ENCODE peak calls at places on chromosome 21, in eight cellular contexts. Y is stimulated activated CD8-positive, alpha-beta memory T cell treated with anti-CD3 and anti-CD28 coated beads, Interleukin-7, amount 100 ng/mL, for 1 hour; Z is stimulated activated CD4-positive, alpha-beta T cell treated with anti-CD3 and anti-CD28 coated beads, Interleukin-12 subunit alpha, Interleukin-12 subunit beta, amount 100 ng/mL, for 24 hours; S is CD8-positive, alpha-beta memory T cell; P is stomach; I is CD8-positive, alpha-beta T cell; R is T-helper 9 cell; G is H9. U is an unnamed sample.

GRCh38 chr21:39660191-39660590 is 47.5 kb downstream of the B3GALT5 start:
- DNase-seq in S (no peak), I (no peak), G (no peak), Z (no peak), Y (no peak), P (no peak), R (no peak), U (no peak)

GRCh38 chr21:14262039-14262438 is 46.1 kb downstream of the RBM11 start:
- DNase-seq in Z (no peak), G (no peak), P (no peak), I (no peak), Y (no peak), S (no peak), R (no peak), U (no peak)

GRCh38 chr21:31554511-31555022 is 104.9 kb upstream of the SOD1 start:
- DNase-seq in Y (no peak), I (no peak), Z (peak), G (peak), R (no peak), S (no peak), P (no peak), U (no peak)

GRCh38 chr21:42097860-42098259 is 26.7 kb downstream of the UMODL1 start:
- DNase-seq in S (no peak), Z (no peak), I (no peak), Y (no peak), R (no peak), G (no peak), P (peak), U (peak)

GRCh38 chr21:45893166-45894106 is 88.1 kb upstream of the COL6A1 start:
- DNase-seq in I (no peak), G (no peak), P (no peak), R (no peak), Y (no peak), Z (no peak), S (no peak), U (no peak)

GRCh38 chr21:21262048-21262447 is 263.8 kb downstream of the NCAM2 start:
- DNase-seq in S (no peak), G (no peak), Y (no peak), Z (no peak), I (no peak), R (no peak), P (no peak), U (no peak)

GRCh38 chr21:45336870-45337269 is 49.2 kb upstream of the POFUT2 start:
- DNase-seq in G (peak), Y (no peak), S (no peak), R (no peak), Z (no peak), P (no peak), I (no peak), U (no peak)

GRCh38 chr21:39116761-39117425 is 66.4 kb downstream of the PSMG1 start:
- DNase-seq in S (no peak), R (no peak), G (no peak), Z (no peak), P (no peak), I (no peak), Y (no peak), U (no peak)

GRCh38 chr21:42319851-42320602 is 4.8 kb upstream of the TFF3 start:
- DNase-seq in I (no peak), G (peak), P (no peak), S (no peak), Z (no peak), R (no peak), Y (no peak), U (no peak)

GRCh38 chr21:17660862-17661261 is 48.2 kb upstream of the BTG3 start:
- DNase-seq in R (no peak), I (no peak), Z (no peak), S (no peak), P (no peak), Y (no peak), G (no peak), U (no peak)

GRCh38 chr21:40586575-40586974 is 260.4 kb downstream of the DSCAM start:
- DNase-seq in P (no peak), Z (no peak), S (no peak), I (no peak), R (no peak), Y (no peak), G (no peak), U (no peak)

GRCh38 chr21:25368531-25368930 is 238.8 kb downstream of the MRPL39 start:
- DNase-seq in G (no peak), Y (no peak), R (no peak), S (no peak), P (no peak), Z (no peak), I (no peak), U (no peak)

GRCh38 chr21:34693192-34693810 is 24.5 kb downstream of the CLIC6 start:
- DNase-seq in I (peak), S (peak), Z (no peak), R (peak), Y (peak), P (peak), G (peak), U (peak)

GRCh38 chr21:45590246-45590725 is 48.0 kb upstream of the SLC19A1 start:
- DNase-seq in R (peak), Y (peak), S (peak), G (peak), P (peak), I (peak), Z (no peak), U (peak)

GRCh38 chr21:38863291-38863690 is 57.6 kb downstream of the ETS2 start:
- DNase-seq in S (no peak), P (no peak), R (no peak), I (no peak), Z (no peak), G (no peak), Y (no peak), U (no peak)

GRCh38 chr21:26570203-26570602 is 2.9 kb downstream of the CYYR1 start:
- DNase-seq in Z (no peak), Y (no peak), R (no peak), G (no peak), P (no peak), S (no peak), I (no peak), U (no peak)

GRCh38 chr21:28256420-28256831 is 736.3 kb downstream of the LTN1 start:
- DNase-seq in I (no peak), Z (no peak), G (no peak), Y (no peak), S (no peak), R (no peak), P (no peak), U (no peak)

GRCh38 chr21:42561742-42562141 is 48.1 kb downstream of the SLC37A1 start:
- DNase-seq in I (no peak), Y (no peak), Z (no peak), S (no peak), G (no peak), P (no peak), R (no peak), U (no peak)

GRCh38 chr21:44989943-44990780 is 50.3 kb downstream of the SLX9 start:
- DNase-seq in P (no peak), R (no peak), Y (no peak), I (no peak), Z (no peak), G (no peak), S (no peak), U (no peak)

U was measured in PC-9.